ENCODE peak calls at places on chromosome 22, in six cellular contexts. P is glomerular endothelial cell; G is GM13977; K is adipocyte; Z is naive thymus-derived CD8-positive, alpha-beta T cell; X is RKO. R is an unnamed sample.
A peak's percentile ranks its signal among the peaks of the same experiment; 100 is the strongest.

GRCh38 chr22:37345863-37346514 is 63.7 kb downstream of the CYTH4 start:
- DNase-seq in X (no peak), K (peak; percentile 37), P (no peak), Z (no peak), G (no peak), R (no peak)

GRCh38 chr22:20062043-20062765 is 17.8 kb upstream of the DGCR8 start:
- DNase-seq in K (no peak), Z (no peak), G (no peak), X (no peak), P (no peak), R (no peak)

GRCh38 chr22:25448435-25449051 is 115.9 kb upstream of the GRK3 start:
- DNase-seq in G (peak; percentile 32), Z (peak; percentile 12), K (peak; percentile 67), P (no peak), X (peak; percentile 58), R (no peak)

GRCh38 chr22:23292453-23293350 is 112.4 kb downstream of the BCR start:
- DNase-seq in G (no peak), P (no peak), X (no peak), K (no peak), Z (no peak), R (no peak)

GRCh38 chr22:38505595-38506117 is 455 bp downstream of the DDX17 start:
- DNase-seq in G (peak; percentile 70), P (no peak), X (no peak), Z (no peak), K (peak; percentile 88), R (no peak)

GRCh38 chr22:38243007-38243775 is 29.6 kb downstream of the TMEM184B start:
- DNase-seq in Z (no peak), G (no peak), X (no peak), P (no peak), K (no peak), R (no peak)

GRCh38 chr22:29693151-29693550 is 26.7 kb upstream of the CABP7 start:
- DNase-seq in K (no peak), Z (no peak), X (no peak), P (no peak), G (no peak), R (no peak)

GRCh38 chr22:50703726-50704509 is 31.3 kb downstream of the SHANK3 start:
- DNase-seq in G (no peak), P (no peak), K (no peak), Z (no peak), X (no peak), R (no peak)

GRCh38 chr22:23072911-23073491 is 2.7 kb downstream of the GNAZ start:
- DNase-seq in K (peak; percentile 37), P (no peak), Z (no peak), G (no peak), X (no peak), R (no peak)

GRCh38 chr22:23178512-23179254 is 1.6 kb upstream of the BCR start:
- DNase-seq in Z (peak; percentile 62), K (peak; percentile 85), P (no peak), G (peak; percentile 81), X (peak; percentile 61), R (peak; percentile 57)

GRCh38 chr22:47618611-47619010 is 856.2 kb downstream of the TBC1D22A start:
- DNase-seq in X (no peak), Z (no peak), K (no peak), G (no peak), P (no peak), R (no peak)

GRCh38 chr22:49953680-49954344 is 6.8 kb upstream of the PIM3 start:
- DNase-seq in P (no peak), Z (no peak), K (no peak), G (no peak), X (no peak), R (no peak)

GRCh38 chr22:49993649-49994360 is 18.8 kb downstream of the IL17REL start:
- DNase-seq in K (no peak), X (no peak), G (no peak), P (no peak), Z (no peak), R (no peak)